ENCODE peak calls at places on chromosome X, in ten cellular contexts. G is mesothelial cell of epicardium; I is activated CD4-positive, alpha-beta T cell treated with anti-CD3 and anti-CD28 coated beads for 48 hours; H is HS-27A; F is stimulated activated CD4-positive, alpha-beta T cell treated with anti-CD3 and anti-CD28 coated beads, Interleukin-12 subunit alpha, Interleukin-12 subunit beta, amount 100 ng/mL, for 24 hours; M is RPMI8226; U is nucleus accumbens; J is natural killer cell treated with Interleukin-12 subunit alpha and Interleukin-12 subunit beta and Interleukin-15 and Interleukin-18, amount 100 ng/mL, for 72 hours; P is CD8-positive, alpha-beta T cell; E is non-pigmented ciliary epithelial cell. X is an unnamed sample.

GRCh38 chrX:134544614-134545255 is 84.8 kb downstream of the HPRT1 start:
- DNase-seq in G (peak; percentile 40), I (no peak), H (no peak), F (no peak), M (no peak), U (no peak), J (no peak), P (no peak), E (no peak), X (no peak)

GRCh38 chrX:29478336-29479069 is 736.9 kb upstream of the MAGEB2 start:
- DNase-seq in G (no peak), I (no peak), H (no peak), F (no peak), M (peak; percentile 20), U (no peak), J (no peak), P (no peak), E (no peak), X (peak; percentile 0)

GRCh38 chrX:139831689-139832456 is 101.0 kb downstream of the ATP11C start:
- DNase-seq in G (no peak), I (no peak), H (no peak), F (no peak), M (peak; percentile 4), U (no peak), J (no peak), P (no peak), E (no peak), X (no peak)

GRCh38 chrX:49071877-49072711 is 1.7 kb downstream of the PRAF2 start:
- DNase-seq in G (no peak), I (no peak), H (no peak), F (no peak), M (no peak), U (peak; percentile 18), J (no peak), P (no peak), E (peak; percentile 32), X (peak; percentile 61)

GRCh38 chrX:115449742-115450141 is 111.2 kb upstream of the PLS3 start:
- DNase-seq in G (no peak), I (no peak), H (peak; percentile 27), F (no peak), M (no peak), U (no peak), J (no peak), P (no peak), E (no peak), X (no peak)

GRCh38 chrX:71859637-71860036 is 51.0 kb upstream of the NHSL2 start:
- DNase-seq in G (no peak), I (peak; percentile 41), H (no peak), F (no peak), M (peak; percentile 48), U (no peak), J (no peak), P (peak; percentile 3), E (no peak), X (peak; percentile 47)

GRCh38 chrX:118633530-118633929 is 93.9 kb upstream of the IL13RA1 start:
- DNase-seq in G (no peak), I (no peak), H (no peak), F (no peak), M (no peak), U (no peak), J (no peak), P (no peak), E (no peak), X (no peak)

GRCh38 chrX:131747173-131747572 is 203.3 kb downstream of the OR13H1 start:
- DNase-seq in G (no peak), I (no peak), H (no peak), F (no peak), M (peak; percentile 92), U (peak; percentile 50), J (peak; percentile 66), P (no peak), E (no peak), X (no peak)

GRCh38 chrX:47222776-47223350 is 4.4 kb downstream of the CDK16 start:
- DNase-seq in G (no peak), I (no peak), H (no peak), F (no peak), M (no peak), U (no peak), J (peak; percentile 18), P (no peak), E (no peak), X (no peak)

GRCh38 chrX:2848806-2849420 is 20.2 kb downstream of the GYG2 start:
- DNase-seq in G (no peak), I (no peak), H (no peak), F (no peak), M (no peak), U (no peak), J (no peak), P (no peak), E (peak; percentile 38), X (no peak)